ENCODE peak calls at places on chromosome 22, in six cellular contexts. S is body of pancreas, P is cardiac muscle cell, X is upper lobe of right lung, M is GM23248, A is esophagus squamous epithelium. B is an unnamed sample. For H3K27me3 and H3K4me1, the result is how much of the 10 kb centered on the place peaks cover.

GRCh38 chr22:35736166-35736565 is 18.5 kb downstream of the APOL5 start:
- DNase-seq in P (no peak), S (no peak), X (no peak), M (no peak), A (no peak), B (no peak)

GRCh38 chr22:39290724-39291161 is 28.7 kb downstream of the RPL3 start:
- DNase-seq in X (no peak), P (peak), S (peak), M (peak), A (no peak), B (no peak)

GRCh38 chr22:32203181-32204105 is 1.4 kb downstream of the RFPL2 start:
- DNase-seq in X (no peak), A (no peak), M (no peak), S (no peak), P (no peak), B (peak)

GRCh38 chr22:45531944-45532631 is 29.4 kb downstream of the FBLN1 start:
- DNase-seq in X (no peak), M (no peak), A (no peak), P (no peak), S (no peak), B (no peak)

GRCh38 chr22:45298934-45299505 is 10.7 kb upstream of the FAM118A start:
- DNase-seq in P (no peak), S (no peak), X (no peak), M (no peak), A (no peak), B (no peak)

GRCh38 chr22:46229701-46230100 is 20.4 kb downstream of the CDPF1 start:
- DNase-seq in S (no peak), X (no peak), M (peak), P (no peak), A (no peak), B (no peak)

GRCh38 chr22:27252282-27253049 is 549.1 kb downstream of the MN1 start:
- DNase-seq in A (no peak), M (peak), S (peak), X (no peak), P (no peak), B (peak)

GRCh38 chr22:39900306-39901227 is at the start of gene GRAP2:
- DNase-seq in P (no peak), A (no peak), X (no peak), M (no peak), S (no peak), B (no peak)

GRCh38 chr22:23110922-23111527 is 30.8 kb downstream of the RSPH14 start:
- DNase-seq in X (no peak), M (no peak), A (no peak), S (no peak), P (no peak), B (no peak)

GRCh38 chr22:46061431-46062231 is 84.7 kb upstream of the WNT7B start:
- DNase-seq in P (no peak), X (peak), A (no peak), M (no peak), S (peak), B (no peak)

GRCh38 chr22:46073683-46074504 is 76.4 kb upstream of the PPARA start:
- DNase-seq in S (peak), A (no peak), X (peak), P (peak), M (peak), B (peak)

GRCh38 chr22:29695129-29695926 is 24.5 kb upstream of the CABP7 start:
- DNase-seq in A (no peak), P (no peak), X (no peak), S (no peak), M (no peak), B (peak)

GRCh38 chr22:45598596-45599217 is 72.9 kb upstream of the ATXN10 start:
- DNase-seq in P (no peak), A (no peak), S (no peak), M (no peak), X (no peak), B (no peak)

GRCh38 chr22:17888855-17889254 is 114.6 kb upstream of the BID start:
- DNase-seq in M (no peak), P (peak), S (no peak), A (no peak), X (no peak), B (no peak)

GRCh38 chr22:16783930-16784354 is 41.3 kb downstream of the XKR3 start:
- DNase-seq in M (peak), S (no peak), P (no peak), A (no peak), X (no peak), B (peak)

GRCh38 chr22:38759005-38759404 is 3.2 kb upstream of the SUN2 start:
- DNase-seq in A (no peak), S (no peak), P (no peak), M (no peak), X (no peak), B (no peak)

GRCh38 chr22:27880778-27881394 is 38.2 kb downstream of the PITPNB start:
- DNase-seq in X (no peak), S (peak), A (no peak), P (peak), M (peak), B (peak)

GRCh38 chr22:29641781-29642355 is 38.4 kb downstream of the NF2 start:
- DNase-seq in S (no peak), A (no peak), X (no peak), P (no peak), M (peak), B (no peak)

GRCh38 chr22:21861856-21862255 is 5.6 kb downstream of the MAPK1 start:
- DNase-seq in A (no peak), S (no peak), M (peak), X (no peak), P (no peak), B (no peak)

GRCh38 chr22:39236321-39237275 is 8.2 kb downstream of the PDGFB start:
- DNase-seq in P (peak), S (peak), M (no peak), X (no peak), A (no peak), B (no peak)

GRCh38 chr22:48624401-48624800 is 1203.3 kb downstream of the BRD1 start:
- DNase-seq in X (no peak), A (no peak), P (no peak), M (no peak), S (no peak), B (no peak)

GRCh38 chr22:35703861-35704584 is 13.6 kb upstream of the APOL5 start:
- DNase-seq in A (no peak), S (no peak), P (no peak), M (peak), X (no peak), B (no peak)

GRCh38 chr22:26658161-26658560 is 773 bp downstream of the MIAT start:
- DNase-seq in X (no peak), P (no peak), S (no peak), A (no peak), M (peak), B (no peak)

GRCh38 chr22:21449531-21450319 is 17.5 kb upstream of the TMEM191C start:
- DNase-seq in S (peak), A (no peak), X (peak), M (no peak), P (no peak), B (no peak)

GRCh38 chr22:17164392-17165024 is 5.4 kb upstream of the HDHD5 start:
- DNase-seq in P (no peak), M (peak), S (no peak), X (no peak), A (no peak), B (peak)

GRCh38 chr22:45673482-45674175 is 2.0 kb downstream of the ATXN10 start:
- DNase-seq in P (no peak), M (no peak), A (no peak), X (no peak), S (no peak), B (no peak)

GRCh38 chr22:42368379-42369249 is 63.6 kb downstream of the NFAM1 start:
- DNase-seq in P (no peak), X (no peak), A (no peak), M (peak), S (peak), B (no peak)

GRCh38 chr22:17472886-17473285 is 90.4 kb upstream of the SLC25A18 start:
- DNase-seq in P (peak), X (no peak), M (no peak), S (no peak), A (no peak), B (no peak)

GRCh38 chr22:45450931-45451651 is 37.6 kb downstream of the RIBC2 start:
- DNase-seq in X (no peak), S (no peak), P (no peak), M (peak), A (no peak), B (no peak)

GRCh38 chr22:22908941-22909604 is 21.5 kb downstream of the IGLL5 start:
- DNase-seq in S (no peak), M (no peak), A (no peak), P (no peak), X (no peak), B (no peak)

GRCh38 chr22:24421428-24421931 is 5.9 kb upstream of the ADORA2A start:
- DNase-seq in P (no peak), A (no peak), M (no peak), S (no peak), X (no peak), B (peak)

GRCh38 chr22:32534252-32535215 is 59.9 kb downstream of the FBXO7 start:
- DNase-seq in X (no peak), S (peak), M (peak), A (no peak), P (no peak), B (no peak)

GRCh38 chr22:27724181-27724580 is 77.4 kb downstream of the MN1 start:
- DNase-seq in M (peak), X (no peak), S (no peak), P (no peak), A (no peak), B (peak)

GRCh38 chr22:21698430-21699329 is 32.9 kb downstream of the PPIL2 start:
- DNase-seq in P (no peak), S (no peak), A (no peak), M (no peak), X (no peak), B (no peak)

GRCh38 chr22:22196018-22196533 is 48.5 kb upstream of the VPREB1 start:
- DNase-seq in S (no peak), P (no peak), M (no peak), X (no peak), A (no peak), B (no peak)

GRCh38 chr22:33597274-33597985 is 322.8 kb downstream of the LARGE1 start:
- DNase-seq in X (no peak), A (no peak), P (no peak), S (no peak), M (no peak), B (no peak)

GRCh38 chr22:50486561-50487289 is at the start of gene MIOX:
- DNase-seq in A (no peak), X (no peak), P (no peak), S (no peak), M (peak), B (no peak)
- H3K4me3 ChIP-seq in A (no peak), X (no peak), P (no peak), S (no peak), M (no peak), B (no peak)

GRCh38 chr22:43838161-43838560 is 24.2 kb downstream of the SULT4A1 start:
- DNase-seq in M (no peak), A (no peak), X (no peak), S (no peak), P (no peak), B (peak)

GRCh38 chr22:43840431-43840830 is 21.9 kb downstream of the SULT4A1 start:
- DNase-seq in P (no peak), A (no peak), X (no peak), S (no peak), M (no peak), B (no peak)

GRCh38 chr22:43838571-43839307 is 23.6 kb downstream of the SULT4A1 start:
- DNase-seq in S (no peak), M (no peak), P (no peak), X (no peak), A (no peak), B (no peak)

GRCh38 chr22:43840851-43841250 is 21.5 kb downstream of the SULT4A1 start:
- DNase-seq in M (no peak), S (no peak), P (no peak), X (no peak), A (no peak), B (no peak)

GRCh38 chr22:43839781-43840180 is 22.5 kb downstream of the SULT4A1 start:
- DNase-seq in X (no peak), P (no peak), M (no peak), A (no peak), S (no peak), B (no peak)
- H3K27me3 ChIP-seq in X (under half), P (under half), M (under half), A (under half), S (under half), B (under half)

DNA sequence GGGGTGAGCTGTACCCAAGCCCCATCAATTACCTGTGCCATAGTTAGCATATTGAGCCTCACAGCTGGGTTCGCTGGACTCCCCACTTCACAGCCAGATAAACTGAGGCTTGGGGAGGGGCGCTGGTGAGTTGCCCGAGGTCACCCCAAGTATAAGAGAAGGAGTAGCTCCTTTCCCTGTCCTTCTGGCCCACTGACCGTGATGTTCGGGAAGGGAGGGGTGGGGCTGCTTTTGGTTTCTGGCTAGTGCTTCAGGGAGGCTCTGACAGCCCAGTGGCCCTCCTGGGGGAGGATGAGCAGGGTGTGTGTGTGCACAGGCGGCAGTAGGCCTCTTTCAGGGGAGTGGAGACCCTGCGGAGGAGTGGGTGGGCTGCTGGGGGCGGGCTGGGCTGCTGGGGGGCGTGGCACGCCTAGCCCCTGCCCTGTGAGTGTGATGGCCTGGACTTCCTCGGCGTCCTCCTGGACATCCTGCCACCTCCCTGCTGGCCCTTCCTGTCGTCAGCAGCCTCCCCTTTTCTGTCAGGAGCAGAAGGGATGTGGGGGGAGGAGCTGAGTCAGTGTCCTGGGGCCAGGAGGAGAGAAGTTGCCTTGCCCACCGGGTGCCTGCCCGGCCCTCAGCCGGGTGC is 50.4 kb downstream of the TRIOBP start:
- DNase-seq in A (no peak), X (no peak), M (peak), P (no peak), S (peak), B (no peak)
- H3K4me1 ChIP-seq in A (half or more), X (half or more), M (half or more), P (under half), S (half or more), B (under half)

GRCh38 chr22:37428649-37429586 is 1.6 kb upstream of the ELFN2 start:
- DNase-seq in M (peak), X (no peak), A (no peak), S (no peak), P (peak), B (peak)

GRCh38 chr22:37427711-37428635 is 694 bp upstream of the ELFN2 start:
- DNase-seq in P (no peak), A (no peak), X (no peak), S (no peak), M (peak), B (no peak)

GRCh38 chr22:37426532-37427127 is 649 bp downstream of the ELFN2 start:
- DNase-seq in M (no peak), X (no peak), S (no peak), A (no peak), P (no peak), B (no peak)

GRCh38 chr22:37425800-37426531 is 1.3 kb downstream of the ELFN2 start:
- DNase-seq in A (no peak), X (no peak), M (no peak), S (no peak), P (no peak), B (no peak)

DNA sequence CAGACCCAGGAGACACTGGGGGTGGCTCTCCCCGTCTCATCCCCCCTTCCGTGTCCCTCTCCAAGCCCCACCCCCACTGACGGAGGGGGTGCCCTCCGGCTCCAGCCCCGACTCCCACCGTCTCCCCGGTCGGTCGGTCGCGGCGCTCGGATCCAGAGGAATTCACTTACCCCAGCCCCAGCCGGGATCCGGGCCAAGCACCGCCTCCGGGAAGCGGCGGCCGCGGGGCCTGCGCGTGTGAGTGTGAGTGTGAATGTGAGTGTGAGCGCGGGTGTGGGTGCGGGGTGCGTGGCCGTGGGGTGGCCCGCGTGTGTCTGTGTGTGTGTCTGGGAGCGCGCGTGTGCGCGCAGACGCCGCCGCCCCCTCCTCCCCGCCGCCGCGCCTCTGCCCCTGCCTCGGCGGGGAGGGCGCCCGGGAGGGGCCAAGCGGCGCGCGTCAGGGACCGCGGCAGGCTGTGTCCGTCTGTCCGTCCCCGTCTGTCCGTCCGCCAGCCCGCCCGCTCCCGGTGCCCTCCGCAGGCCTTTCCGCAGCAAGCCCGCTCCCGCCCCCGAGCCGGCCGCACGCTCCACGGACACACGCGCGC is at the start of gene ELFN2:
- DNase-seq in A (no peak), M (peak), P (peak), X (no peak), S (peak), B (no peak)
- H3K4me3 ChIP-seq in A (peak), M (peak), P (peak), X (peak), S (no peak), B (peak)

GRCh38 chr22:19722915-19723164 is 499 bp upstream of the GP1BB start:
- DNase-seq in A (no peak), P (no peak), S (no peak), M (no peak), X (no peak), B (no peak)

GRCh38 chr22:19724927-19725661 is 1.8 kb downstream of the GP1BB start:
- DNase-seq in M (no peak), X (no peak), P (no peak), A (no peak), S (no peak), B (no peak)

GRCh38 chr22:19722175-19722914 is 994 bp upstream of the GP1BB start:
- DNase-seq in M (no peak), X (no peak), A (no peak), S (no peak), P (peak), B (no peak)

GRCh38 chr22:19723165-19723989 is at the start of gene GP1BB:
- DNase-seq in A (no peak), M (no peak), S (peak), P (peak), X (no peak), B (no peak)

DNA sequence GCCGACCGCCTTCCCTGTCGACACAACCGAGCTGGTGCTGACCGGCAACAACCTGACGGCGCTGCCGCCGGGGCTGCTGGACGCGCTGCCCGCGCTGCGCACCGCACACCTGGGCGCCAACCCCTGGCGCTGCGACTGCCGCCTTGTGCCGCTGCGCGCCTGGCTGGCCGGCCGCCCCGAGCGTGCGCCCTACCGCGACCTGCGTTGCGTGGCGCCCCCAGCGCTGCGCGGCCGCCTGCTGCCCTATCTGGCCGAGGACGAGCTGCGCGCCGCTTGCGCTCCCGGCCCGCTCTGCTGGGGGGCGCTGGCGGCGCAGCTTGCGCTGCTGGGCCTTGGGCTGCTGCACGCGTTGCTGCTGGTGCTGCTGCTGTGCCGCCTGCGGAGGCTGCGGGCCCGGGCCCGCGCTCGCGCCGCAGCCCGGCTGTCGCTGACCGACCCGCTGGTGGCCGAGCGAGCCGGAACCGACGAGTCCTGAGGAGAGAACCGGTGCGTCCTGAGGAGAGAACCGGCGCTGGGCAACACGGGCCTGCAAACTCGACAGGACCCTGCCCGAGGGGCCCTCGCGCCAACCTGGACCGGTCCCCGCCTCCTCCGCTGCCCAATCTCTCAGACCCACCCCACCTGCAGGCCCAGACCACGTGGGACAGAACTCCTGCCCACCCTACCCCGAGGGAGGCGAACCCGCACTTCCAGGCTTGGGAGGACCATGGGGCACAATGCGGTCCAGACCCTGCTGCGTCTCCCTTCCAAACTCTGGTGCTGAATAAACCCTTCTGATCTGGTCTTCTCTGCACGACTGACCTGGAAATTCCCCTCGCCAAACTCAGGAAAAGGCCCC is 870 bp downstream of the GP1BB start:
- DNase-seq in X (no peak), S (no peak), A (no peak), P (peak), M (no peak), B (no peak)
- H3K27me3 ChIP-seq in X (under half), S (under half), A (under half), P (half or more), M (under half), B (under half)

B was measured in A673.